ENCODE peak calls at places on chromosome 2, in nine cellular contexts. S is activated CD8-positive, alpha-beta memory T cell treated with anti-CD3 and anti-CD28 coated beads, Interleukin-2, amount 50 U/mL, for 48 hours; A is CD4-positive, CD25-positive, alpha-beta regulatory T cell; X is KBM-7; J is cardiac muscle cell; L is NCI-H1092 treated with DMSO at 0.1 percent for 48 hours; E is CD8-positive, alpha-beta memory T cell; F is chondrocyte; P is NCI-H1105. W is an unnamed sample.

GRCh38 chr2:81266106-81266505 is 961.6 kb upstream of the LRRTM1 start:
- DNase-seq in A (no peak), X (peak), F (no peak), S (no peak), L (no peak), E (no peak), P (no peak), J (peak), W (no peak)

GRCh38 chr2:105487142-105488069 is 88.6 kb upstream of the FHL2 start:
- DNase-seq in P (no peak), E (no peak), X (no peak), L (no peak), A (no peak), S (no peak), J (peak), F (no peak), W (no peak)

GRCh38 chr2:68203587-68203986 is 45.9 kb downstream of the PNO1 start:
- DNase-seq in S (no peak), P (no peak), L (no peak), A (peak), E (no peak), F (no peak), X (no peak), J (no peak), W (no peak)

GRCh38 chr2:100745630-100746029 is 74.3 kb upstream of the NPAS2 start:
- DNase-seq in E (no peak), J (no peak), F (no peak), X (no peak), A (no peak), S (no peak), L (no peak), P (no peak), W (no peak)

GRCh38 chr2:198309081-198309480 is 504.7 kb downstream of the PLCL1 start:
- DNase-seq in A (no peak), L (no peak), J (no peak), E (no peak), F (no peak), S (no peak), X (no peak), P (no peak), W (no peak)

GRCh38 chr2:121266543-121267106 is 18.4 kb downstream of the TFCP2L1 start:
- DNase-seq in P (no peak), E (no peak), F (no peak), L (no peak), S (no peak), A (no peak), J (no peak), X (no peak), W (no peak)

GRCh38 chr2:31688282-31688681 is 107.5 kb upstream of the SRD5A2 start:
- DNase-seq in J (peak), A (no peak), F (no peak), P (no peak), E (no peak), X (peak), L (no peak), S (no peak), W (no peak)

GRCh38 chr2:26273501-26273900 is 28.8 kb downstream of the HADHB start:
- DNase-seq in A (no peak), J (peak), E (no peak), X (no peak), S (no peak), F (no peak), L (no peak), P (no peak), W (no peak)

GRCh38 chr2:120772261-120772660 is 36.6 kb downstream of the GLI2 start:
- DNase-seq in E (peak), F (peak), J (no peak), S (no peak), A (no peak), X (no peak), P (no peak), L (no peak), W (no peak)

GRCh38 chr2:6782523-6783061 is 83.1 kb downstream of the CMPK2 start:
- DNase-seq in J (no peak), X (no peak), P (no peak), L (no peak), A (no peak), S (no peak), E (no peak), F (no peak), W (no peak)

GRCh38 chr2:69964353-69964831 is 3.0 kb upstream of the ASPRV1 start:
- DNase-seq in P (no peak), A (no peak), L (no peak), E (no peak), S (no peak), J (no peak), X (no peak), F (no peak), W (no peak)

GRCh38 chr2:9228781-9229469 is 22.3 kb downstream of the ASAP2 start:
- DNase-seq in F (no peak), S (no peak), J (no peak), L (no peak), E (no peak), X (no peak), P (no peak), A (no peak), W (no peak)